ENCODE peak calls at places on chromosomes 11 and 22, in nine cellular contexts. One of them, this sample, is unnamed.

GRCh38 chr22:47850644-47851151 is 1088.2 kb downstream of the TBC1D22A start:
- DNase-seq in IMR-90: no peak
- DNase-seq in GM12878: no peak
- DNase-seq in heart left ventricle: no peak
- DNase-seq in body of pancreas: no peak
- DNase-seq in adrenal gland: no peak
- DNase-seq in ovary: no peak
- DNase-seq in Peyer's patch: no peak
- DNase-seq in transverse colon: no peak
- DNase-seq in this sample: no peak

GRCh38 chr11:1226981-1227550 is 4.2 kb downstream of the MUC5B start:
- DNase-seq in body of pancreas: peak; percentile 5
- DNase-seq in GM12878: no peak
- DNase-seq in adrenal gland: no peak
- DNase-seq in IMR-90: peak; percentile 4
- DNase-seq in heart left ventricle: peak; percentile 20
- DNase-seq in ovary: no peak
- DNase-seq in transverse colon: peak; percentile 8
- DNase-seq in Peyer's patch: no peak
- DNase-seq in this sample: no peak

GRCh38 chr11:18368236-18368635 is 26.1 kb upstream of the LDHA start:
- DNase-seq in ovary: no peak
- DNase-seq in GM12878: no peak
- DNase-seq in adrenal gland: no peak
- DNase-seq in Peyer's patch: no peak
- DNase-seq in IMR-90: peak; percentile 69
- DNase-seq in body of pancreas: no peak
- DNase-seq in heart left ventricle: no peak
- DNase-seq in transverse colon: no peak
- DNase-seq in this sample: peak; percentile 30

GRCh38 chr11:74680035-74680671 is 51.1 kb downstream of the CHRDL2 start:
- DNase-seq in body of pancreas: no peak
- DNase-seq in Peyer's patch: peak; percentile 14
- DNase-seq in heart left ventricle: no peak
- DNase-seq in IMR-90: no peak
- DNase-seq in ovary: peak; percentile 8
- DNase-seq in GM12878: no peak
- DNase-seq in transverse colon: no peak
- DNase-seq in adrenal gland: peak; percentile 28
- DNase-seq in this sample: no peak

GRCh38 chr11:117885777-117886176 is 9.3 kb upstream of the FXYD6 start:
- DNase-seq in heart left ventricle: peak; percentile 88
- DNase-seq in GM12878: no peak
- DNase-seq in adrenal gland: peak; percentile 97
- DNase-seq in transverse colon: peak; percentile 49
- DNase-seq in IMR-90: no peak
- DNase-seq in body of pancreas: peak; percentile 52
- DNase-seq in ovary: peak; percentile 92
- DNase-seq in Peyer's patch: peak; percentile 54
- DNase-seq in this sample: no peak

GRCh38 chr11:46117842-46118241 is 3.4 kb downstream of the PHF21A start:
- DNase-seq in ovary: no peak
- DNase-seq in Peyer's patch: no peak
- DNase-seq in body of pancreas: no peak
- DNase-seq in heart left ventricle: no peak
- DNase-seq in IMR-90: no peak
- DNase-seq in GM12878: no peak
- DNase-seq in transverse colon: no peak
- DNase-seq in adrenal gland: no peak
- DNase-seq in this sample: no peak

GRCh38 chr22:50298937-50299656 is 8.3 kb downstream of the PLXNB2 start:
- DNase-seq in GM12878: no peak
- DNase-seq in adrenal gland: peak; percentile 80
- DNase-seq in Peyer's patch: no peak
- DNase-seq in heart left ventricle: no peak
- DNase-seq in ovary: no peak
- DNase-seq in transverse colon: no peak
- DNase-seq in IMR-90: peak; percentile 11
- DNase-seq in body of pancreas: no peak
- DNase-seq in this sample: no peak

GRCh38 chr22:38415046-38415445 is 40.0 kb downstream of the KCNJ4 start:
- DNase-seq in Peyer's patch: peak; percentile 38
- DNase-seq in IMR-90: no peak
- DNase-seq in GM12878: no peak
- DNase-seq in transverse colon: no peak
- DNase-seq in body of pancreas: no peak
- DNase-seq in heart left ventricle: no peak
- DNase-seq in ovary: no peak
- DNase-seq in adrenal gland: peak; percentile 29
- DNase-seq in this sample: no peak

GRCh38 chr11:110199184-110199981 is 97.0 kb downstream of the RDX start:
- DNase-seq in body of pancreas: no peak
- DNase-seq in Peyer's patch: no peak
- DNase-seq in heart left ventricle: no peak
- DNase-seq in IMR-90: peak; percentile 51
- DNase-seq in ovary: no peak
- DNase-seq in adrenal gland: peak; percentile 68
- DNase-seq in GM12878: no peak
- DNase-seq in transverse colon: no peak
- DNase-seq in this sample: no peak

GRCh38 chr22:22687638-22688500 is 43.5 kb downstream of the GGTLC2 start:
- DNase-seq in ovary: peak; percentile 60
- DNase-seq in body of pancreas: peak; percentile 63
- DNase-seq in IMR-90: peak; percentile 65
- DNase-seq in heart left ventricle: no peak
- DNase-seq in Peyer's patch: peak; percentile 80
- DNase-seq in adrenal gland: peak; percentile 76
- DNase-seq in GM12878: no peak
- DNase-seq in transverse colon: peak; percentile 34
- DNase-seq in this sample: peak; percentile 14
- TF ChIP-seq POLR2A in ovary: no peak
- TF ChIP-seq POLR2A in body of pancreas: no peak
- TF ChIP-seq POLR2A in IMR-90: no peak
- TF ChIP-seq POLR2A in heart left ventricle: no peak
- TF ChIP-seq POLR2A in Peyer's patch: no peak
- TF ChIP-seq POLR2A in adrenal gland: no peak
- TF ChIP-seq POLR2A in GM12878: no peak
- TF ChIP-seq POLR2A in transverse colon: no peak
- TF ChIP-seq POLR2A in this sample: no peak

GRCh38 chr11:17073370-17074027 is 4.0 kb downstream of the RPS13 start:
- DNase-seq in body of pancreas: no peak
- DNase-seq in GM12878: no peak
- DNase-seq in ovary: no peak
- DNase-seq in Peyer's patch: no peak
- DNase-seq in adrenal gland: no peak
- DNase-seq in IMR-90: no peak
- DNase-seq in transverse colon: no peak
- DNase-seq in heart left ventricle: no peak
- DNase-seq in this sample: no peak
- TF ChIP-seq POLR2A in body of pancreas: no peak
- TF ChIP-seq POLR2A in GM12878: no peak
- TF ChIP-seq POLR2A in ovary: no peak
- TF ChIP-seq POLR2A in Peyer's patch: no peak
- TF ChIP-seq POLR2A in adrenal gland: no peak
- TF ChIP-seq POLR2A in IMR-90: peak; percentile 57
- TF ChIP-seq POLR2A in transverse colon: no peak
- TF ChIP-seq POLR2A in heart left ventricle: no peak
- TF ChIP-seq POLR2A in this sample: no peak

GRCh38 chr11:63565728-63566127 is 2.5 kb upstream of the PLAAT2 start:
- DNase-seq in ovary: no peak
- DNase-seq in IMR-90: no peak
- DNase-seq in GM12878: no peak
- DNase-seq in transverse colon: no peak
- DNase-seq in heart left ventricle: no peak
- DNase-seq in body of pancreas: no peak
- DNase-seq in adrenal gland: no peak
- DNase-seq in Peyer's patch: no peak
- DNase-seq in this sample: no peak

GRCh38 chr11:63564056-63564784 is 1.0 kb upstream of the PLAAT2 start:
- DNase-seq in IMR-90: no peak
- DNase-seq in GM12878: peak; percentile 69
- DNase-seq in transverse colon: no peak
- DNase-seq in body of pancreas: no peak
- DNase-seq in Peyer's patch: peak; percentile 48
- DNase-seq in heart left ventricle: no peak
- DNase-seq in ovary: no peak
- DNase-seq in adrenal gland: no peak
- DNase-seq in this sample: no peak

GRCh38 chr11:63569570-63569969 is 6.4 kb upstream of the PLAAT2 start:
- DNase-seq in adrenal gland: peak; percentile 17
- DNase-seq in GM12878: no peak
- DNase-seq in transverse colon: no peak
- DNase-seq in heart left ventricle: no peak
- DNase-seq in IMR-90: no peak
- DNase-seq in ovary: no peak
- DNase-seq in body of pancreas: no peak
- DNase-seq in Peyer's patch: no peak
- DNase-seq in this sample: no peak

GRCh38 chr11:63564785-63565350 is 1.7 kb upstream of the PLAAT2 start:
- DNase-seq in heart left ventricle: no peak
- DNase-seq in Peyer's patch: peak; percentile 80
- DNase-seq in IMR-90: no peak
- DNase-seq in ovary: no peak
- DNase-seq in GM12878: no peak
- DNase-seq in adrenal gland: no peak
- DNase-seq in body of pancreas: no peak
- DNase-seq in transverse colon: peak; percentile 82
- DNase-seq in this sample: no peak

GRCh38 chr11:63567044-63567840 is 4.1 kb upstream of the PLAAT2 start:
- DNase-seq in heart left ventricle: peak; percentile 46
- DNase-seq in IMR-90: peak; percentile 88
- DNase-seq in body of pancreas: peak; percentile 44
- DNase-seq in adrenal gland: no peak
- DNase-seq in Peyer's patch: peak; percentile 87
- DNase-seq in GM12878: peak; percentile 95
- DNase-seq in ovary: peak; percentile 37
- DNase-seq in transverse colon: peak; percentile 57
- DNase-seq in this sample: peak; percentile 45
- TF ChIP-seq POLR2A in heart left ventricle: no peak
- TF ChIP-seq POLR2A in IMR-90: no peak
- TF ChIP-seq POLR2A in body of pancreas: no peak
- TF ChIP-seq POLR2A in adrenal gland: no peak
- TF ChIP-seq POLR2A in Peyer's patch: no peak
- TF ChIP-seq POLR2A in GM12878: no peak
- TF ChIP-seq POLR2A in ovary: no peak
- TF ChIP-seq POLR2A in transverse colon: no peak
- TF ChIP-seq POLR2A in this sample: no peak

GRCh38 chr11:88666364-88666763 is 328.8 kb upstream of the CTSC start:
- DNase-seq in IMR-90: no peak
- DNase-seq in GM12878: no peak
- DNase-seq in body of pancreas: no peak
- DNase-seq in transverse colon: peak; percentile 23
- DNase-seq in Peyer's patch: no peak
- DNase-seq in adrenal gland: no peak
- DNase-seq in heart left ventricle: no peak
- DNase-seq in ovary: no peak
- DNase-seq in this sample: no peak
- TF ChIP-seq POLR2A in IMR-90: no peak
- TF ChIP-seq POLR2A in GM12878: no peak
- TF ChIP-seq POLR2A in body of pancreas: no peak
- TF ChIP-seq POLR2A in transverse colon: no peak
- TF ChIP-seq POLR2A in Peyer's patch: no peak
- TF ChIP-seq POLR2A in adrenal gland: no peak
- TF ChIP-seq POLR2A in heart left ventricle: no peak
- TF ChIP-seq POLR2A in ovary: no peak
- TF ChIP-seq POLR2A in this sample: no peak

DNA sequence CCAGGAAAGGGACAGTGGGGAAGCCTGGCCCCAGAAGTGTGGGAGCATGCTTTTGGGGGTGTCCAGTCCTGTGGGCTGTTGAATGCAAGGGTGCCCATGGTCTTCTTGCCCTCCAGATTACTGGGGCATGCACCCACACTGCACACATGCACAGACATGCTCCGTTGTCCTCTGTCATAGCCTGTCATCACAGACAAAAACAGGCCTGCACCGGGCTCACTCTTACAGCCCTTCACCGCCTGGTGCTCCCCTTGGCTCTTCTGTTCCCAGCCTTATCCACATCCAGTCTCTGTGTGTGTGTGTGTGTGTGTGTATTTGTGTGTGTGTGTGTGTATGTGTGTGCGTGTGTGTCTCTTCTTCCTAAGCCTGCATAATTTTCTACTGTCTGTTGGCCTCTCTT is 23.3 kb upstream of the NECTIN1 start:
- DNase-seq in IMR-90: no peak
- DNase-seq in ovary: no peak
- DNase-seq in GM12878: no peak
- DNase-seq in Peyer's patch: no peak
- DNase-seq in transverse colon: no peak
- DNase-seq in heart left ventricle: no peak
- DNase-seq in body of pancreas: no peak
- DNase-seq in adrenal gland: no peak
- DNase-seq in this sample: no peak
- TF ChIP-seq POLR2A in IMR-90: no peak
- TF ChIP-seq POLR2A in ovary: no peak
- TF ChIP-seq POLR2A in GM12878: no peak
- TF ChIP-seq POLR2A in Peyer's patch: no peak
- TF ChIP-seq POLR2A in transverse colon: no peak
- TF ChIP-seq POLR2A in heart left ventricle: no peak
- TF ChIP-seq POLR2A in body of pancreas: no peak
- TF ChIP-seq POLR2A in adrenal gland: no peak
- TF ChIP-seq POLR2A in this sample: no peak

GRCh38 chr22:30422481-30423295 is 2.9 kb upstream of the MTFP1 start:
- DNase-seq in Peyer's patch: peak; percentile 90
- DNase-seq in GM12878: no peak
- DNase-seq in ovary: peak; percentile 80
- DNase-seq in IMR-90: peak; percentile 95
- DNase-seq in adrenal gland: peak; percentile 92
- DNase-seq in body of pancreas: peak; percentile 79
- DNase-seq in transverse colon: peak; percentile 78
- DNase-seq in heart left ventricle: peak; percentile 55
- DNase-seq in this sample: no peak
- TF ChIP-seq POLR2A in Peyer's patch: peak; percentile 61
- TF ChIP-seq POLR2A in GM12878: no peak
- TF ChIP-seq POLR2A in ovary: no peak
- TF ChIP-seq POLR2A in IMR-90: peak; percentile 20
- TF ChIP-seq POLR2A in adrenal gland: no peak
- TF ChIP-seq POLR2A in body of pancreas: no peak
- TF ChIP-seq POLR2A in transverse colon: peak; percentile 17
- TF ChIP-seq POLR2A in heart left ventricle: no peak
- TF ChIP-seq POLR2A in this sample: no peak

DNA sequence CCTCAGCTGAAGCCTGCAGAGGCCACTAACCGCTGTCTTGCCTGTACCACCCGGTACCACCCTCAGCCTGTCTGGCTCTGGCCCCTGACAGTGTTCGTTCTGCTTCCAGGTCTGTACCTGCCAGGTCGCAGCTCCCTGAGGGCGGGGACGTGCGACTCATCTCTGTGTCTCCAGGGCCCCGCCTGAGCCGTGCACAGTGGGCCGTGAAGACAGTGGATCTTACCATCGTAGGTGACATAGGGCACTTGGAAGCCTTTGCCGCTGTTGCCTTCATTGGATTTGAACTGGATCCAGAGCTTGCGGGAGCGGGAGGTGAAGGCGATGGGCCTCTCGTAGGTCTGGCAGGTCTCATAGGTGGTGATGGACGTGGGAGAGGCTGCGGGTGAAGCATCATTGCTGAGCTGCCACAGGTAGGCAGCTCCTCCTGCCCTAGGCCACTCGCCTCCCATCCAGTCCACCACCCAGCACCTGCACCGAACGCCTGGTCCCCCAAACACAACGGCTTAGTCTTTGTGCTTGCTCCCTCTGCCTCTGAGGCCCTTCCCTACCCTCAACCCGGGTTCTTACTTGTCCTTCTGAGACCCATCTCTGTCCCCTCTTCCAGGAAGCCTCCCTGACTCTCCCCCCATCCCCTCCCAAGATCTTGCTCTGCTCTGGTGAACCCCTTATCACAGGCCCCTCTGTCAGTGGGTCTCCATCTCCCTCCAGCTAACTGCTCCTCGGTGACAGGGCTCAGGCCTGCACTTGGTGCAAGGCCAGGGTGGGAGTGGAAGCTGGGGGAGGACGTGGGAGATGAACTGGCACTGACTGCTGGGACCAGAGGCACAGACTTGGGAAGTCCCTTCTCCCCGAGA is 21.1 kb upstream of the TTLL12 start:
- DNase-seq in transverse colon: no peak
- DNase-seq in adrenal gland: no peak
- DNase-seq in ovary: no peak
- DNase-seq in body of pancreas: no peak
- DNase-seq in Peyer's patch: no peak
- DNase-seq in IMR-90: no peak
- DNase-seq in GM12878: no peak
- DNase-seq in heart left ventricle: peak; percentile 26
- DNase-seq in this sample: no peak
- TF ChIP-seq POLR2A in transverse colon: no peak
- TF ChIP-seq POLR2A in adrenal gland: no peak
- TF ChIP-seq POLR2A in ovary: no peak
- TF ChIP-seq POLR2A in body of pancreas: no peak
- TF ChIP-seq POLR2A in Peyer's patch: no peak
- TF ChIP-seq POLR2A in IMR-90: no peak
- TF ChIP-seq POLR2A in GM12878: no peak
- TF ChIP-seq POLR2A in heart left ventricle: no peak
- TF ChIP-seq POLR2A in this sample: no peak